ENCODE peak calls at places on chromosomes 6 and 20, in six cellular contexts. Z is cardiac muscle cell; V is CD4-positive, alpha-beta memory T cell; A is heart left ventricle; P is A549; S is A673. U is an unnamed sample.
A peak's percentile ranks its signal among the peaks of the same experiment; 100 is the strongest.

GRCh38 chr6:16619777-16620176 is 141.5 kb downstream of the ATXN1 start:
- DNase-seq in Z (no peak), V (no peak), A (no peak), P (no peak), S (no peak), U (peak; percentile 48)

GRCh38 chr6:110476046-110476849 is at the start of gene SLC22A16:
- DNase-seq in Z (peak; percentile 29), V (no peak), A (peak; percentile 76), P (no peak), S (peak; percentile 15), U (no peak)

GRCh38 chr20:35215066-35215956 is 11.2 kb upstream of the MMP24 start:
- DNase-seq in Z (peak; percentile 53), V (no peak), A (no peak), P (peak; percentile 74), S (no peak), U (no peak)

GRCh38 chr6:147173675-147174339 is 30.4 kb upstream of the STXBP5 start:
- DNase-seq in Z (peak; percentile 48), V (no peak), A (no peak), P (no peak), S (no peak), U (no peak)

GRCh38 chr20:53910312-53911002 is 159.9 kb downstream of the BCAS1 start:
- DNase-seq in Z (no peak), V (no peak), A (no peak), P (no peak), S (no peak), U (no peak)

GRCh38 chr6:39062014-39062740 is 13.6 kb downstream of the GLP1R start:
- DNase-seq in Z (no peak), V (no peak), A (no peak), P (no peak), S (peak; percentile 47), U (no peak)

GRCh38 chr6:111072801-111073360 is 14.4 kb upstream of the SLC16A10 start:
- DNase-seq in Z (no peak), V (no peak), A (no peak), P (no peak), S (no peak), U (no peak)

GRCh38 chr6:8888468-8888867 is 453.1 kb upstream of the SLC35B3 start:
- DNase-seq in Z (no peak), V (no peak), A (no peak), P (no peak), S (peak; percentile 52), U (no peak)

GRCh38 chr20:57317316-57317788 is 12.3 kb upstream of the SPO11 start:
- DNase-seq in Z (no peak), V (no peak), A (no peak), P (no peak), S (no peak), U (no peak)

GRCh38 chr6:125357515-125358256 is 55.9 kb upstream of the HDDC2 start:
- DNase-seq in Z (peak; percentile 87), V (peak; percentile 38), A (peak; percentile 48), P (no peak), S (peak; percentile 5), U (no peak)

GRCh38 chr6:125743604-125744003 is 5.8 kb upstream of the HEY2 start:
- DNase-seq in Z (no peak), V (no peak), A (no peak), P (no peak), S (no peak), U (no peak)

GRCh38 chr20:38446441-38447209 is 11.5 kb upstream of the SNHG17 start:
- DNase-seq in Z (peak; percentile 97), V (peak; percentile 88), A (peak; percentile 96), P (peak; percentile 72), S (peak; percentile 96), U (peak; percentile 85)

GRCh38 chr6:137417411-137417810 is 76.8 kb downstream of the OLIG3 start:
- DNase-seq in Z (peak; percentile 25), V (no peak), A (no peak), P (no peak), S (no peak), U (no peak)

GRCh38 chr6:135066397-135066796 is 11.8 kb upstream of the HBS1L start:
- DNase-seq in Z (peak; percentile 9), V (no peak), A (no peak), P (no peak), S (no peak), U (no peak)

GRCh38 chr6:135062735-135063134 is 8.1 kb upstream of the HBS1L start:
- DNase-seq in Z (no peak), V (no peak), A (no peak), P (no peak), S (peak; percentile 34), U (no peak)

GRCh38 chr6:135063926-135064325 is 9.3 kb upstream of the HBS1L start:
- DNase-seq in Z (no peak), V (no peak), A (no peak), P (no peak), S (no peak), U (no peak)

GRCh38 chr6:135066806-135067205 is 12.2 kb upstream of the HBS1L start:
- DNase-seq in Z (no peak), V (no peak), A (no peak), P (no peak), S (no peak), U (no peak)

DNA sequence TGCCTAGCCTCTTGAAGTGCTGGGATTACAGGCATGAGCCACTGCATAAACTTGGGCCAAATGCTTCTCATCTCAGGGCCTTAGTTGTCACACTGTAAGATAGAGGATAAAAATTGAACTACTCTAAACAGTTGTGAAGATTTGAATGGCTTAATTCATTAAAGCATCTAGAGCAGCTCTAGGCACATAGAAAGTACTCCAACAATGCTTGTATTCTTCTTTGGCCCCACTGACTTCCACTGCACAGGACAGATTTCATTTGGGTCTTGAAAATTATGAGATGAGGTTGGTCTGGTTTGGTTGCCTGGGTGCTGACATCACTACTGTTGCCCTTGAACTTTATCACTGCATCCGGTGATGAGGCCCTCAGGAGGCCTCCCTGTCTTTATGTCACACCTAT is 10.0 kb upstream of the HBS1L start:
- DNase-seq in Z (no peak), V (no peak), A (no peak), P (no peak), S (no peak), U (no peak)
- H3K27ac ChIP-seq in Z (no peak overlapping the region), V (no peak overlapping the region), A (no peak overlapping the region), P (no peak overlapping the region), S (no peak overlapping the region), U (no peak overlapping the region)

GRCh38 chr20:25246182-25246943 is 1.5 kb upstream of the PYGB start:
- DNase-seq in Z (no peak), V (no peak), A (no peak), P (no peak), S (no peak), U (no peak)
- H3K4me3 ChIP-seq in Z (no peak overlapping the region), V (no peak overlapping the region), A (peak overlapping the region; percentile 99), P (peak overlapping the region; percentile 82), S (no peak overlapping the region), U (no peak overlapping the region)

GRCh38 chr20:31669876-31670275 is 32.2 kb downstream of the COX4I2 start:
- DNase-seq in Z (no peak), V (no peak), A (no peak), P (no peak), S (no peak), U (no peak)
- H3K4me1 ChIP-seq in Z (peaks cover 10% of the 10 kb centered on the region), V (peaks cover 58% of the 10 kb centered on the region), A (peaks cover 61% of the 10 kb centered on the region), P (peaks cover 91% of the 10 kb centered on the region), S (peaks cover 11% of the 10 kb centered on the region), U (peaks cover 28% of the 10 kb centered on the region)

GRCh38 chr20:41475507-41475906 is 108.9 kb upstream of the EMILIN3 start:
- DNase-seq in Z (peak; percentile 34), V (no peak), A (no peak), P (no peak), S (no peak), U (no peak)
- H3K27ac ChIP-seq in Z (no peak overlapping the region), V (no peak overlapping the region), A (peak overlapping the region; percentile 41), P (peak overlapping the region; percentile 48), S (peak overlapping the region; percentile 21), U (no peak overlapping the region)

GRCh38 chr6:7590918-7591302 is 912 bp downstream of the SNRNP48 start:
- DNase-seq in Z (no peak), V (no peak), A (no peak), P (no peak), S (peak; percentile 43), U (no peak)

GRCh38 chr6:7593234-7593633 is 3.2 kb downstream of the SNRNP48 start:
- DNase-seq in Z (no peak), V (no peak), A (no peak), P (no peak), S (no peak), U (no peak)

GRCh38 chr6:7589221-7589620 is 777 bp upstream of the SNRNP48 start:
- DNase-seq in Z (no peak), V (no peak), A (no peak), P (no peak), S (no peak), U (no peak)

GRCh38 chr6:7589949-7590917 is at the start of gene SNRNP48:
- DNase-seq in Z (peak; percentile 95), V (peak; percentile 92), A (peak; percentile 96), P (peak; percentile 69), S (peak; percentile 97), U (peak; percentile 91)

GRCh38 chr6:7591770-7592169 is 1.8 kb downstream of the SNRNP48 start:
- DNase-seq in Z (no peak), V (no peak), A (no peak), P (no peak), S (no peak), U (no peak)
- H3K4me3 ChIP-seq in Z (no peak overlapping the region), V (no peak overlapping the region), A (peak overlapping the region; percentile 88), P (no peak overlapping the region), S (peak overlapping the region; percentile 97), U (peak overlapping the region; percentile 66)